ENCODE peak calls at places on chromosomes 12 and 14, in seven cellular contexts. One of them, this sample, is unnamed.

GRCh38 chr12:87679262-87679661 is 349.9 kb downstream of the C12orf50 start:
- DNase-seq in skeletal muscle cell: peak; percentile 16
- DNase-seq in stimulated activated CD4-positive, alpha-beta T cell treated with anti-CD3 and anti-CD28 coated beads, Interleukin-4, amount 100 ng/mL, for 24 hours: no peak
- DNase-seq in endodermal cell: no peak
- DNase-seq in activated CD4-positive, alpha-beta T cell treated with anti-CD3 and anti-CD28 coated beads, Interleukin-2, amount 50 U/mL, for 1 hour: no peak
- DNase-seq in GM18507: no peak
- DNase-seq in activated gamma-delta T cell treated with Interleukin-2 at 50 U/mL for 16 hours: no peak
- DNase-seq in this sample: no peak

GRCh38 chr14:65414961-65415589 is 2.5 kb downstream of the FUT8 start:
- DNase-seq in activated gamma-delta T cell treated with Interleukin-2 at 50 U/mL for 16 hours: no peak
- DNase-seq in GM18507: no peak
- DNase-seq in endodermal cell: no peak
- DNase-seq in activated CD4-positive, alpha-beta T cell treated with anti-CD3 and anti-CD28 coated beads, Interleukin-2, amount 50 U/mL, for 1 hour: no peak
- DNase-seq in stimulated activated CD4-positive, alpha-beta T cell treated with anti-CD3 and anti-CD28 coated beads, Interleukin-4, amount 100 ng/mL, for 24 hours: peak; percentile 19
- DNase-seq in skeletal muscle cell: no peak
- DNase-seq in this sample: no peak

GRCh38 chr12:100724071-100724470 is 70.5 kb upstream of the ANO4 start:
- DNase-seq in stimulated activated CD4-positive, alpha-beta T cell treated with anti-CD3 and anti-CD28 coated beads, Interleukin-4, amount 100 ng/mL, for 24 hours: no peak
- DNase-seq in endodermal cell: no peak
- DNase-seq in activated CD4-positive, alpha-beta T cell treated with anti-CD3 and anti-CD28 coated beads, Interleukin-2, amount 50 U/mL, for 1 hour: no peak
- DNase-seq in GM18507: no peak
- DNase-seq in activated gamma-delta T cell treated with Interleukin-2 at 50 U/mL for 16 hours: no peak
- DNase-seq in skeletal muscle cell: no peak
- DNase-seq in this sample: no peak

GRCh38 chr12:131403676-131404075 is 307.2 kb upstream of the SFSWAP start:
- DNase-seq in stimulated activated CD4-positive, alpha-beta T cell treated with anti-CD3 and anti-CD28 coated beads, Interleukin-4, amount 100 ng/mL, for 24 hours: no peak
- DNase-seq in GM18507: no peak
- DNase-seq in endodermal cell: no peak
- DNase-seq in activated gamma-delta T cell treated with Interleukin-2 at 50 U/mL for 16 hours: no peak
- DNase-seq in skeletal muscle cell: no peak
- DNase-seq in activated CD4-positive, alpha-beta T cell treated with anti-CD3 and anti-CD28 coated beads, Interleukin-2, amount 50 U/mL, for 1 hour: no peak
- DNase-seq in this sample: no peak

GRCh38 chr14:80575763-80576162 is 364.5 kb upstream of the DIO2 start:
- DNase-seq in skeletal muscle cell: no peak
- DNase-seq in endodermal cell: no peak
- DNase-seq in GM18507: no peak
- DNase-seq in stimulated activated CD4-positive, alpha-beta T cell treated with anti-CD3 and anti-CD28 coated beads, Interleukin-4, amount 100 ng/mL, for 24 hours: no peak
- DNase-seq in activated CD4-positive, alpha-beta T cell treated with anti-CD3 and anti-CD28 coated beads, Interleukin-2, amount 50 U/mL, for 1 hour: no peak
- DNase-seq in activated gamma-delta T cell treated with Interleukin-2 at 50 U/mL for 16 hours: no peak
- DNase-seq in this sample: no peak

GRCh38 chr14:67486890-67487289 is 1.6 kb downstream of the TMEM229B start:
- DNase-seq in activated CD4-positive, alpha-beta T cell treated with anti-CD3 and anti-CD28 coated beads, Interleukin-2, amount 50 U/mL, for 1 hour: no peak
- DNase-seq in endodermal cell: no peak
- DNase-seq in stimulated activated CD4-positive, alpha-beta T cell treated with anti-CD3 and anti-CD28 coated beads, Interleukin-4, amount 100 ng/mL, for 24 hours: no peak
- DNase-seq in skeletal muscle cell: no peak
- DNase-seq in activated gamma-delta T cell treated with Interleukin-2 at 50 U/mL for 16 hours: no peak
- DNase-seq in GM18507: no peak
- DNase-seq in this sample: no peak

GRCh38 chr12:46831335-46832083 is 5.7 kb upstream of the SLC38A4 start:
- DNase-seq in activated CD4-positive, alpha-beta T cell treated with anti-CD3 and anti-CD28 coated beads, Interleukin-2, amount 50 U/mL, for 1 hour: no peak
- DNase-seq in stimulated activated CD4-positive, alpha-beta T cell treated with anti-CD3 and anti-CD28 coated beads, Interleukin-4, amount 100 ng/mL, for 24 hours: no peak
- DNase-seq in skeletal muscle cell: no peak
- DNase-seq in GM18507: no peak
- DNase-seq in endodermal cell: peak; percentile 83
- DNase-seq in activated gamma-delta T cell treated with Interleukin-2 at 50 U/mL for 16 hours: no peak
- DNase-seq in this sample: no peak

GRCh38 chr14:37197421-37198272 is at the start of gene MIPOL1:
- DNase-seq in stimulated activated CD4-positive, alpha-beta T cell treated with anti-CD3 and anti-CD28 coated beads, Interleukin-4, amount 100 ng/mL, for 24 hours: no peak
- DNase-seq in endodermal cell: peak; percentile 87
- DNase-seq in activated gamma-delta T cell treated with Interleukin-2 at 50 U/mL for 16 hours: no peak
- DNase-seq in activated CD4-positive, alpha-beta T cell treated with anti-CD3 and anti-CD28 coated beads, Interleukin-2, amount 50 U/mL, for 1 hour: peak; percentile 1
- DNase-seq in skeletal muscle cell: peak; percentile 66
- DNase-seq in GM18507: no peak
- DNase-seq in this sample: peak; percentile 58

GRCh38 chr12:127760996-127761395 is 506.0 kb upstream of the TMEM132C start:
- DNase-seq in stimulated activated CD4-positive, alpha-beta T cell treated with anti-CD3 and anti-CD28 coated beads, Interleukin-4, amount 100 ng/mL, for 24 hours: no peak
- DNase-seq in activated CD4-positive, alpha-beta T cell treated with anti-CD3 and anti-CD28 coated beads, Interleukin-2, amount 50 U/mL, for 1 hour: no peak
- DNase-seq in endodermal cell: no peak
- DNase-seq in activated gamma-delta T cell treated with Interleukin-2 at 50 U/mL for 16 hours: no peak
- DNase-seq in GM18507: no peak
- DNase-seq in skeletal muscle cell: no peak
- DNase-seq in this sample: no peak

GRCh38 chr14:100770605-100771120 is 44.0 kb downstream of the DLK1 start:
- DNase-seq in activated gamma-delta T cell treated with Interleukin-2 at 50 U/mL for 16 hours: no peak
- DNase-seq in endodermal cell: peak; percentile 10
- DNase-seq in skeletal muscle cell: no peak
- DNase-seq in GM18507: no peak
- DNase-seq in activated CD4-positive, alpha-beta T cell treated with anti-CD3 and anti-CD28 coated beads, Interleukin-2, amount 50 U/mL, for 1 hour: no peak
- DNase-seq in stimulated activated CD4-positive, alpha-beta T cell treated with anti-CD3 and anti-CD28 coated beads, Interleukin-4, amount 100 ng/mL, for 24 hours: no peak
- DNase-seq in this sample: no peak

GRCh38 chr12:53299454-53300180 is at the start of gene MYG1:
- DNase-seq in skeletal muscle cell: peak; percentile 53
- DNase-seq in GM18507: peak; percentile 79
- DNase-seq in activated CD4-positive, alpha-beta T cell treated with anti-CD3 and anti-CD28 coated beads, Interleukin-2, amount 50 U/mL, for 1 hour: peak; percentile 79
- DNase-seq in activated gamma-delta T cell treated with Interleukin-2 at 50 U/mL for 16 hours: peak; percentile 76
- DNase-seq in endodermal cell: peak; percentile 98
- DNase-seq in stimulated activated CD4-positive, alpha-beta T cell treated with anti-CD3 and anti-CD28 coated beads, Interleukin-4, amount 100 ng/mL, for 24 hours: peak; percentile 86
- DNase-seq in this sample: peak; percentile 48

GRCh38 chr12:69666798-69667197 is 32.3 kb downstream of the BEST3 start:
- DNase-seq in activated CD4-positive, alpha-beta T cell treated with anti-CD3 and anti-CD28 coated beads, Interleukin-2, amount 50 U/mL, for 1 hour: no peak
- DNase-seq in GM18507: no peak
- DNase-seq in activated gamma-delta T cell treated with Interleukin-2 at 50 U/mL for 16 hours: no peak
- DNase-seq in skeletal muscle cell: no peak
- DNase-seq in endodermal cell: no peak
- DNase-seq in stimulated activated CD4-positive, alpha-beta T cell treated with anti-CD3 and anti-CD28 coated beads, Interleukin-4, amount 100 ng/mL, for 24 hours: no peak
- DNase-seq in this sample: no peak

GRCh38 chr12:7293670-7294069 is 10.2 kb upstream of the ACSM4 start:
- DNase-seq in activated CD4-positive, alpha-beta T cell treated with anti-CD3 and anti-CD28 coated beads, Interleukin-2, amount 50 U/mL, for 1 hour: no peak
- DNase-seq in endodermal cell: no peak
- DNase-seq in skeletal muscle cell: no peak
- DNase-seq in GM18507: no peak
- DNase-seq in stimulated activated CD4-positive, alpha-beta T cell treated with anti-CD3 and anti-CD28 coated beads, Interleukin-4, amount 100 ng/mL, for 24 hours: no peak
- DNase-seq in activated gamma-delta T cell treated with Interleukin-2 at 50 U/mL for 16 hours: no peak
- DNase-seq in this sample: no peak

GRCh38 chr14:73935666-73936065 is 14.2 kb downstream of the FAM161B start:
- DNase-seq in endodermal cell: no peak
- DNase-seq in activated gamma-delta T cell treated with Interleukin-2 at 50 U/mL for 16 hours: no peak
- DNase-seq in skeletal muscle cell: no peak
- DNase-seq in activated CD4-positive, alpha-beta T cell treated with anti-CD3 and anti-CD28 coated beads, Interleukin-2, amount 50 U/mL, for 1 hour: no peak
- DNase-seq in GM18507: no peak
- DNase-seq in stimulated activated CD4-positive, alpha-beta T cell treated with anti-CD3 and anti-CD28 coated beads, Interleukin-4, amount 100 ng/mL, for 24 hours: no peak
- DNase-seq in this sample: no peak

GRCh38 chr14:77154421-77154820 is 12.8 kb upstream of the ZDHHC22 start:
- DNase-seq in skeletal muscle cell: no peak
- DNase-seq in activated CD4-positive, alpha-beta T cell treated with anti-CD3 and anti-CD28 coated beads, Interleukin-2, amount 50 U/mL, for 1 hour: no peak
- DNase-seq in GM18507: no peak
- DNase-seq in activated gamma-delta T cell treated with Interleukin-2 at 50 U/mL for 16 hours: no peak
- DNase-seq in endodermal cell: no peak
- DNase-seq in stimulated activated CD4-positive, alpha-beta T cell treated with anti-CD3 and anti-CD28 coated beads, Interleukin-4, amount 100 ng/mL, for 24 hours: no peak
- DNase-seq in this sample: no peak

GRCh38 chr12:131116437-131117117 is 162.9 kb downstream of the ADGRD1 start:
- DNase-seq in GM18507: no peak
- DNase-seq in activated gamma-delta T cell treated with Interleukin-2 at 50 U/mL for 16 hours: no peak
- DNase-seq in endodermal cell: peak; percentile 91
- DNase-seq in stimulated activated CD4-positive, alpha-beta T cell treated with anti-CD3 and anti-CD28 coated beads, Interleukin-4, amount 100 ng/mL, for 24 hours: no peak
- DNase-seq in skeletal muscle cell: no peak
- DNase-seq in activated CD4-positive, alpha-beta T cell treated with anti-CD3 and anti-CD28 coated beads, Interleukin-2, amount 50 U/mL, for 1 hour: no peak
- DNase-seq in this sample: no peak

GRCh38 chr14:70567791-70568190 is 32.7 kb downstream of the MED6 start:
- DNase-seq in activated CD4-positive, alpha-beta T cell treated with anti-CD3 and anti-CD28 coated beads, Interleukin-2, amount 50 U/mL, for 1 hour: no peak
- DNase-seq in activated gamma-delta T cell treated with Interleukin-2 at 50 U/mL for 16 hours: no peak
- DNase-seq in stimulated activated CD4-positive, alpha-beta T cell treated with anti-CD3 and anti-CD28 coated beads, Interleukin-4, amount 100 ng/mL, for 24 hours: no peak
- DNase-seq in GM18507: no peak
- DNase-seq in endodermal cell: peak; percentile 82
- DNase-seq in skeletal muscle cell: no peak
- DNase-seq in this sample: no peak

GRCh38 chr14:99755629-99756603 is 37.3 kb upstream of the EML1 start:
- DNase-seq in endodermal cell: no peak
- DNase-seq in activated gamma-delta T cell treated with Interleukin-2 at 50 U/mL for 16 hours: no peak
- DNase-seq in stimulated activated CD4-positive, alpha-beta T cell treated with anti-CD3 and anti-CD28 coated beads, Interleukin-4, amount 100 ng/mL, for 24 hours: no peak
- DNase-seq in GM18507: no peak
- DNase-seq in activated CD4-positive, alpha-beta T cell treated with anti-CD3 and anti-CD28 coated beads, Interleukin-2, amount 50 U/mL, for 1 hour: no peak
- DNase-seq in skeletal muscle cell: peak; percentile 72
- DNase-seq in this sample: peak; percentile 78

GRCh38 chr12:46763230-46763629 is 62.6 kb downstream of the SLC38A4 start:
- DNase-seq in skeletal muscle cell: no peak
- DNase-seq in activated CD4-positive, alpha-beta T cell treated with anti-CD3 and anti-CD28 coated beads, Interleukin-2, amount 50 U/mL, for 1 hour: no peak
- DNase-seq in stimulated activated CD4-positive, alpha-beta T cell treated with anti-CD3 and anti-CD28 coated beads, Interleukin-4, amount 100 ng/mL, for 24 hours: no peak
- DNase-seq in activated gamma-delta T cell treated with Interleukin-2 at 50 U/mL for 16 hours: no peak
- DNase-seq in GM18507: no peak
- DNase-seq in endodermal cell: no peak
- DNase-seq in this sample: no peak

GRCh38 chr12:52217223-52217622 is 15.8 kb upstream of the KRT7 start:
- DNase-seq in skeletal muscle cell: no peak
- DNase-seq in stimulated activated CD4-positive, alpha-beta T cell treated with anti-CD3 and anti-CD28 coated beads, Interleukin-4, amount 100 ng/mL, for 24 hours: no peak
- DNase-seq in activated gamma-delta T cell treated with Interleukin-2 at 50 U/mL for 16 hours: no peak
- DNase-seq in GM18507: no peak
- DNase-seq in endodermal cell: peak; percentile 78
- DNase-seq in activated CD4-positive, alpha-beta T cell treated with anti-CD3 and anti-CD28 coated beads, Interleukin-2, amount 50 U/mL, for 1 hour: no peak
- DNase-seq in this sample: no peak

GRCh38 chr12:101698782-101699347 is 1.4 kb downstream of the CHPT1 start:
- DNase-seq in activated gamma-delta T cell treated with Interleukin-2 at 50 U/mL for 16 hours: no peak
- DNase-seq in activated CD4-positive, alpha-beta T cell treated with anti-CD3 and anti-CD28 coated beads, Interleukin-2, amount 50 U/mL, for 1 hour: no peak
- DNase-seq in stimulated activated CD4-positive, alpha-beta T cell treated with anti-CD3 and anti-CD28 coated beads, Interleukin-4, amount 100 ng/mL, for 24 hours: no peak
- DNase-seq in GM18507: no peak
- DNase-seq in endodermal cell: no peak
- DNase-seq in skeletal muscle cell: no peak
- DNase-seq in this sample: no peak

GRCh38 chr14:36194645-36195044 is 18.1 kb upstream of the PTCSC3 start:
- DNase-seq in skeletal muscle cell: no peak
- DNase-seq in endodermal cell: no peak
- DNase-seq in activated gamma-delta T cell treated with Interleukin-2 at 50 U/mL for 16 hours: no peak
- DNase-seq in activated CD4-positive, alpha-beta T cell treated with anti-CD3 and anti-CD28 coated beads, Interleukin-2, amount 50 U/mL, for 1 hour: no peak
- DNase-seq in stimulated activated CD4-positive, alpha-beta T cell treated with anti-CD3 and anti-CD28 coated beads, Interleukin-4, amount 100 ng/mL, for 24 hours: no peak
- DNase-seq in GM18507: no peak
- DNase-seq in this sample: no peak

GRCh38 chr14:89618309-89618708 is 201.3 kb upstream of the FOXN3 start:
- DNase-seq in activated CD4-positive, alpha-beta T cell treated with anti-CD3 and anti-CD28 coated beads, Interleukin-2, amount 50 U/mL, for 1 hour: no peak
- DNase-seq in endodermal cell: no peak
- DNase-seq in GM18507: no peak
- DNase-seq in activated gamma-delta T cell treated with Interleukin-2 at 50 U/mL for 16 hours: no peak
- DNase-seq in skeletal muscle cell: no peak
- DNase-seq in stimulated activated CD4-positive, alpha-beta T cell treated with anti-CD3 and anti-CD28 coated beads, Interleukin-4, amount 100 ng/mL, for 24 hours: no peak
- DNase-seq in this sample: peak; percentile 19

GRCh38 chr12:128387811-128388422 is 120.9 kb downstream of the TMEM132C start:
- DNase-seq in activated CD4-positive, alpha-beta T cell treated with anti-CD3 and anti-CD28 coated beads, Interleukin-2, amount 50 U/mL, for 1 hour: no peak
- DNase-seq in GM18507: peak; percentile 20
- DNase-seq in activated gamma-delta T cell treated with Interleukin-2 at 50 U/mL for 16 hours: peak; percentile 18
- DNase-seq in stimulated activated CD4-positive, alpha-beta T cell treated with anti-CD3 and anti-CD28 coated beads, Interleukin-4, amount 100 ng/mL, for 24 hours: no peak
- DNase-seq in endodermal cell: peak; percentile 98
- DNase-seq in skeletal muscle cell: no peak
- DNase-seq in this sample: no peak

GRCh38 chr14:23865502-23865901 is 88.1 kb upstream of the DHRS4 start:
- DNase-seq in GM18507: no peak
- DNase-seq in endodermal cell: no peak
- DNase-seq in activated CD4-positive, alpha-beta T cell treated with anti-CD3 and anti-CD28 coated beads, Interleukin-2, amount 50 U/mL, for 1 hour: no peak
- DNase-seq in stimulated activated CD4-positive, alpha-beta T cell treated with anti-CD3 and anti-CD28 coated beads, Interleukin-4, amount 100 ng/mL, for 24 hours: no peak
- DNase-seq in skeletal muscle cell: no peak
- DNase-seq in activated gamma-delta T cell treated with Interleukin-2 at 50 U/mL for 16 hours: no peak
- DNase-seq in this sample: no peak

GRCh38 chr12:15700595-15700994 is 88.6 kb downstream of the EPS8 start:
- DNase-seq in endodermal cell: no peak
- DNase-seq in activated gamma-delta T cell treated with Interleukin-2 at 50 U/mL for 16 hours: no peak
- DNase-seq in activated CD4-positive, alpha-beta T cell treated with anti-CD3 and anti-CD28 coated beads, Interleukin-2, amount 50 U/mL, for 1 hour: no peak
- DNase-seq in stimulated activated CD4-positive, alpha-beta T cell treated with anti-CD3 and anti-CD28 coated beads, Interleukin-4, amount 100 ng/mL, for 24 hours: no peak
- DNase-seq in GM18507: no peak
- DNase-seq in skeletal muscle cell: peak; percentile 83
- DNase-seq in this sample: peak; percentile 70

GRCh38 chr12:114685320-114685781 is 1.4 kb upstream of the TBX3 start:
- DNase-seq in skeletal muscle cell: no peak
- DNase-seq in stimulated activated CD4-positive, alpha-beta T cell treated with anti-CD3 and anti-CD28 coated beads, Interleukin-4, amount 100 ng/mL, for 24 hours: no peak
- DNase-seq in GM18507: no peak
- DNase-seq in endodermal cell: peak; percentile 85
- DNase-seq in activated CD4-positive, alpha-beta T cell treated with anti-CD3 and anti-CD28 coated beads, Interleukin-2, amount 50 U/mL, for 1 hour: no peak
- DNase-seq in activated gamma-delta T cell treated with Interleukin-2 at 50 U/mL for 16 hours: no peak
- DNase-seq in this sample: no peak

GRCh38 chr12:56591961-56592360 is 38.2 kb downstream of the BAZ2A start:
- DNase-seq in activated CD4-positive, alpha-beta T cell treated with anti-CD3 and anti-CD28 coated beads, Interleukin-2, amount 50 U/mL, for 1 hour: no peak
- DNase-seq in endodermal cell: no peak
- DNase-seq in GM18507: no peak
- DNase-seq in skeletal muscle cell: no peak
- DNase-seq in stimulated activated CD4-positive, alpha-beta T cell treated with anti-CD3 and anti-CD28 coated beads, Interleukin-4, amount 100 ng/mL, for 24 hours: no peak
- DNase-seq in activated gamma-delta T cell treated with Interleukin-2 at 50 U/mL for 16 hours: no peak
- DNase-seq in this sample: peak; percentile 41

GRCh38 chr14:101125719-101126375 is 222.3 kb upstream of the RTL1 start:
- DNase-seq in activated gamma-delta T cell treated with Interleukin-2 at 50 U/mL for 16 hours: no peak
- DNase-seq in GM18507: no peak
- DNase-seq in skeletal muscle cell: no peak
- DNase-seq in activated CD4-positive, alpha-beta T cell treated with anti-CD3 and anti-CD28 coated beads, Interleukin-2, amount 50 U/mL, for 1 hour: no peak
- DNase-seq in endodermal cell: peak; percentile 40
- DNase-seq in stimulated activated CD4-positive, alpha-beta T cell treated with anti-CD3 and anti-CD28 coated beads, Interleukin-4, amount 100 ng/mL, for 24 hours: no peak
- DNase-seq in this sample: no peak

GRCh38 chr12:49339464-49339861 is 2.5 kb upstream of the C1QL4 start:
- DNase-seq in activated CD4-positive, alpha-beta T cell treated with anti-CD3 and anti-CD28 coated beads, Interleukin-2, amount 50 U/mL, for 1 hour: no peak
- DNase-seq in stimulated activated CD4-positive, alpha-beta T cell treated with anti-CD3 and anti-CD28 coated beads, Interleukin-4, amount 100 ng/mL, for 24 hours: no peak
- DNase-seq in endodermal cell: peak; percentile 86
- DNase-seq in skeletal muscle cell: no peak
- DNase-seq in GM18507: no peak
- DNase-seq in activated gamma-delta T cell treated with Interleukin-2 at 50 U/mL for 16 hours: no peak
- DNase-seq in this sample: no peak

GRCh38 chr12:62933871-62934798 is 815 bp downstream of the PPM1H start:
- DNase-seq in stimulated activated CD4-positive, alpha-beta T cell treated with anti-CD3 and anti-CD28 coated beads, Interleukin-4, amount 100 ng/mL, for 24 hours: no peak
- DNase-seq in activated CD4-positive, alpha-beta T cell treated with anti-CD3 and anti-CD28 coated beads, Interleukin-2, amount 50 U/mL, for 1 hour: no peak
- DNase-seq in activated gamma-delta T cell treated with Interleukin-2 at 50 U/mL for 16 hours: no peak
- DNase-seq in endodermal cell: peak; percentile 92
- DNase-seq in GM18507: no peak
- DNase-seq in skeletal muscle cell: no peak
- DNase-seq in this sample: no peak

GRCh38 chr14:33700052-33700451 is 250.8 kb downstream of the EGLN3 start:
- DNase-seq in GM18507: no peak
- DNase-seq in activated gamma-delta T cell treated with Interleukin-2 at 50 U/mL for 16 hours: no peak
- DNase-seq in activated CD4-positive, alpha-beta T cell treated with anti-CD3 and anti-CD28 coated beads, Interleukin-2, amount 50 U/mL, for 1 hour: no peak
- DNase-seq in skeletal muscle cell: no peak
- DNase-seq in stimulated activated CD4-positive, alpha-beta T cell treated with anti-CD3 and anti-CD28 coated beads, Interleukin-4, amount 100 ng/mL, for 24 hours: no peak
- DNase-seq in endodermal cell: no peak
- DNase-seq in this sample: no peak

This sample was measured in GM04503.